ENCODE peak calls at places on chromosomes 12 and 14, in five cellular contexts. P, C, G, A and D are unnamed samples.

GRCh38 chr12:80162177-80162576 is 62.8 kb downstream of the OTOGL start:
- DNase-seq in P (no peak), C (no peak), G (peak), A (no peak), D (no peak)

GRCh38 chr14:37411079-37411735 is 183.8 kb downstream of the FOXA1 start:
- DNase-seq in P (no peak), C (no peak), G (no peak), A (no peak), D (no peak)

GRCh38 chr14:21346532-21347135 is 37.2 kb downstream of the SUPT16H start:
- DNase-seq in P (no peak), C (peak), G (no peak), A (no peak), D (no peak)

GRCh38 chr12:125503128-125503527 is 437.9 kb downstream of the AACS start:
- DNase-seq in P (no peak), C (no peak), G (no peak), A (no peak), D (no peak)

GRCh38 chr12:15276088-15276698 is 46.1 kb upstream of the PTPRO start:
- DNase-seq in P (peak), C (no peak), G (peak), A (peak), D (peak)

GRCh38 chr12:75690556-75690955 is 179.1 kb upstream of the KRR1 start:
- DNase-seq in P (peak), C (peak), G (no peak), A (no peak), D (no peak)

GRCh38 chr12:92784795-92785562 is 82.2 kb downstream of the PLEKHG7 start:
- DNase-seq in P (peak), C (peak), G (peak), A (peak), D (peak)

GRCh38 chr14:96400495-96400894 is 8.6 kb downstream of the AK7 start:
- DNase-seq in P (no peak), C (no peak), G (no peak), A (no peak), D (no peak)

GRCh38 chr14:65167072-65167645 is 64.8 kb upstream of the MAX start:
- DNase-seq in P (no peak), C (no peak), G (peak), A (no peak), D (no peak)

GRCh38 chr14:72708708-72709475 is 185.0 kb downstream of the DPF3 start:
- DNase-seq in P (no peak), C (no peak), G (no peak), A (no peak), D (no peak)

GRCh38 chr12:4567073-4567881 is 5.3 kb downstream of the DYRK4 start:
- DNase-seq in P (no peak), C (no peak), G (peak), A (no peak), D (no peak)

GRCh38 chr12:94273272-94273671 is 124.9 kb downstream of the PLXNC1 start:
- DNase-seq in P (no peak), C (no peak), G (no peak), A (no peak), D (no peak)

GRCh38 chr12:108313609-108314331 is 25.3 kb downstream of the CMKLR1 start:
- DNase-seq in P (no peak), C (no peak), G (peak), A (peak), D (no peak)

GRCh38 chr12:132886529-132887477 is 602 bp downstream of the CHFR start:
- DNase-seq in P (peak), C (no peak), G (no peak), A (peak), D (peak)

GRCh38 chr14:54085137-54085810 is 128.6 kb upstream of the BMP4 start:
- DNase-seq in P (peak), C (no peak), G (no peak), A (no peak), D (no peak)

GRCh38 chr14:76109087-76109880 is 42.4 kb upstream of the GPATCH2L start:
- DNase-seq in P (no peak), C (no peak), G (no peak), A (no peak), D (no peak)

GRCh38 chr12:130568546-130568945 is 147.6 kb downstream of the RIMBP2 start:
- DNase-seq in P (no peak), C (no peak), G (no peak), A (no peak), D (no peak)

GRCh38 chr12:102675672-102676071 is 195.3 kb upstream of the IGF1 start:
- DNase-seq in P (no peak), C (no peak), G (no peak), A (no peak), D (no peak)

GRCh38 chr14:96821501-96821900 is 24.3 kb downstream of the VRK1 start:
- DNase-seq in P (no peak), C (no peak), G (no peak), A (no peak), D (no peak)

GRCh38 chr14:71119075-71119474 is 211.8 kb downstream of the PCNX1 start:
- DNase-seq in P (no peak), C (no peak), G (no peak), A (no peak), D (no peak)

GRCh38 chr12:112828534-112828933 is 37.0 kb downstream of the RPH3A start:
- DNase-seq in P (no peak), C (no peak), G (no peak), A (no peak), D (no peak)

GRCh38 chr12:50242751-50243191 is 40.5 kb downstream of the LIMA1 start:
- DNase-seq in P (peak), C (peak), G (no peak), A (no peak), D (no peak)

GRCh38 chr14:77985235-77985634 is 184.9 kb upstream of the NRXN3 start:
- DNase-seq in P (peak), C (no peak), G (no peak), A (no peak), D (no peak)

GRCh38 chr12:122988612-122989442 is 8.3 kb downstream of the ARL6IP4 start:
- DNase-seq in P (no peak), C (no peak), G (no peak), A (no peak), D (no peak)
- TF ChIP-seq CTCF in P (no peak), C (no peak), G (no peak), A (no peak), D (no peak)

GRCh38 chr14:91220581-91221000 is 23.9 kb downstream of the GPR68 start:
- DNase-seq in P (no peak), C (no peak), G (no peak), A (peak), D (no peak)
- TF ChIP-seq CTCF in P (no peak), C (no peak), G (no peak), A (no peak), D (no peak)

GRCh38 chr12:124027753-124028559 is 54.9 kb downstream of the ZNF664 start:
- DNase-seq in P (no peak), C (no peak), G (no peak), A (no peak), D (no peak)
- TF ChIP-seq CTCF in P (no peak), C (no peak), G (no peak), A (no peak), D (no peak)

GRCh38 chr14:104701383-104702076 is 12.1 kb downstream of the INF2 start:
- DNase-seq in P (no peak), C (no peak), G (no peak), A (no peak), D (no peak)

GRCh38 chr14:104702106-104702505 is 12.7 kb downstream of the INF2 start:
- DNase-seq in P (no peak), C (no peak), G (no peak), A (no peak), D (no peak)

GRCh38 chr14:104704252-104704651 is 14.8 kb downstream of the INF2 start:
- DNase-seq in P (no peak), C (no peak), G (no peak), A (no peak), D (no peak)

GRCh38 chr14:104703269-104703668 is 13.9 kb downstream of the INF2 start:
- DNase-seq in P (no peak), C (no peak), G (no peak), A (no peak), D (no peak)

GRCh38 chr14:104702673-104703072 is 13.3 kb downstream of the INF2 start:
- DNase-seq in P (no peak), C (no peak), G (no peak), A (no peak), D (no peak)
- TF ChIP-seq CTCF in P (no peak), C (no peak), G (no peak), A (no peak), D (no peak)

DNA sequence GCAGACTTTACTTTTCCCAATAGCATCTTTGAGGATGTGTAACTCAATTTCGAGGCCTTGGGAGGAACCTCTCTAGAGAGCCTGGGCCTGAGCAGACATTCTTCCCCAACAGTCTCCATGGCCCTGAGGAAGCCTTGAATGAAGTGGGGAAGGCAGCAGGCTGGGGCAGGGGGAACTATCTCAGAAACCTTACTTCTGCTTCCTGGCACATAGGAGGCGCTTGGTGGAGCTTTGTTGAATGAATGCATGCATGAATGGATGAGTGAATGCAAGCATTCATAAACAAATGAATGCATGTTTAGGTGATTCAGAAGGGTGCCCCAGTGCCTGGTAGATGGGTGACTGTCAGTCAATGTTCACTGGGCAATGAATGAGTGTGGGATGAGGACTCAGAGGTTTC is 58.3 kb downstream of the GALNT16 start:
- DNase-seq in P (no peak), C (no peak), G (peak), A (no peak), D (no peak)
- TF ChIP-seq CTCF in P (no peak), C (no peak), G (no peak), A (no peak), D (no peak)

GRCh38 chr14:58415636-58416559 is 11.4 kb downstream of the TIMM9 start:
- DNase-seq in P (no peak), C (no peak), G (no peak), A (no peak), D (no peak)
- TF ChIP-seq CTCF in P (no peak), C (no peak), G (no peak), A (no peak), D (no peak)

GRCh38 chr14:101084436-101084826 is 180.9 kb upstream of the RTL1 start:
- DNase-seq in P (no peak), C (no peak), G (no peak), A (no peak), D (no peak)

GRCh38 chr14:101082436-101083384 is 179.2 kb upstream of the RTL1 start:
- DNase-seq in P (no peak), C (no peak), G (no peak), A (no peak), D (no peak)

GRCh38 chr14:101082036-101082435 is 178.5 kb upstream of the RTL1 start:
- DNase-seq in P (no peak), C (no peak), G (no peak), A (no peak), D (no peak)

GRCh38 chr14:101080922-101081593 is 177.5 kb upstream of the RTL1 start:
- DNase-seq in P (no peak), C (no peak), G (no peak), A (no peak), D (no peak)

GRCh38 chr14:101083564-101084435 is 180.3 kb upstream of the RTL1 start:
- DNase-seq in P (no peak), C (no peak), G (no peak), A (no peak), D (no peak)
- TF ChIP-seq CTCF in P (no peak), C (peak), G (peak), A (peak), D (no peak)

GRCh38 chr12:116044181-116044580 is 233.3 kb downstream of the MED13L start:
- DNase-seq in P (peak), C (no peak), G (no peak), A (peak), D (no peak)
- TF ChIP-seq CTCF in P (no peak), C (no peak), G (no peak), A (no peak), D (no peak)

DNA sequence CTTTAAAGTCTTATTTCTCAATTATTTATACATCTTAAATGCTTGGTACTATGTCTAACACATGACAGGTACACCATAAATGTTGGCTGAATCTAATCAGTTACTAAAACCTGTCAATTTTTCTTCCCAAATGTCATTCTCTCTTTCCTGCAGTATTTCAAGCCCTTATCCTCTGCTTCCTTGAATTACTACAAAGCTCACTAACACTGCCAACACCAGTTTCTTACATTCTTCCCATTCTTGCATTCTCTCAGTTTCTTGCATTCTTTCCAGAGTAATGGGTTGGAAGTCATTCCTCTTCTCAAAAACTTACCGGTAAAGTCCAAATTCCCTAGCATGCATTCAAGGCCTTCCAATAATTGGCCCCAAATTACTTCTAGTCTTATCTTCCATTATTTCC is 9.6 kb upstream of the SMARCC2 start:
- DNase-seq in P (peak), C (no peak), G (no peak), A (peak), D (no peak)
- TF ChIP-seq CTCF in P (no peak), C (no peak), G (no peak), A (no peak), D (no peak)

GRCh38 chr12:57617942-57618341 is 6.7 kb downstream of the ARHGEF25 start:
- DNase-seq in P (no peak), C (no peak), G (no peak), A (no peak), D (no peak)

GRCh38 chr12:57614178-57614947 is 3.1 kb downstream of the ARHGEF25 start:
- DNase-seq in P (peak), C (no peak), G (peak), A (no peak), D (peak)

GRCh38 chr12:57614948-57615500 is 3.8 kb downstream of the ARHGEF25 start:
- DNase-seq in P (no peak), C (no peak), G (no peak), A (no peak), D (no peak)

GRCh38 chr12:57615637-57616036 is 4.4 kb downstream of the ARHGEF25 start:
- DNase-seq in P (no peak), C (no peak), G (no peak), A (no peak), D (peak)

GRCh38 chr12:57616383-57617101 is 5.3 kb downstream of the ARHGEF25 start:
- DNase-seq in P (peak), C (no peak), G (no peak), A (no peak), D (peak)
- TF ChIP-seq CTCF in P (no peak), C (no peak), G (no peak), A (no peak), D (no peak)